ENCODE peak calls at places on chromosomes 2 and 18, in ten cellular contexts. X is HFF-Myc, I is left lung, E is HFFc6, U is GM10248, F is GM06990, N is BE2C, L is cardiac muscle cell, Q is HCT116, P is natural killer cell. A is an unnamed sample.

GRCh38 chr18:48828713-48829442 is 121.9 kb downstream of the SMAD7 start:
- DNase-seq in I (peak; percentile 30), P (no peak), E (no peak), Q (no peak), X (no peak), U (no peak), F (no peak), N (peak; percentile 51), L (no peak), A (peak; percentile 58)

GRCh38 chr2:109701362-109701761 is 87.2 kb downstream of the SOWAHC start:
- DNase-seq in Q (no peak), F (no peak), L (no peak), N (no peak), U (no peak), E (no peak), X (no peak), I (no peak), P (no peak), A (no peak)

GRCh38 chr2:185219981-185220380 is 518.6 kb upstream of the FSIP2 start:
- DNase-seq in Q (no peak), L (no peak), N (no peak), P (no peak), X (no peak), F (no peak), E (no peak), U (no peak), I (no peak), A (no peak)

GRCh38 chr2:19368760-19369159 is 10.3 kb upstream of the OSR1 start:
- DNase-seq in L (no peak), P (no peak), U (no peak), F (no peak), X (no peak), I (no peak), E (no peak), N (no peak), Q (no peak), A (no peak)

GRCh38 chr18:36273347-36273746 is 24.2 kb upstream of the FHOD3 start:
- DNase-seq in L (no peak), F (no peak), U (no peak), X (no peak), E (no peak), I (no peak), P (no peak), Q (no peak), N (no peak), A (no peak)

GRCh38 chr2:112972423-112973086 is 5.3 kb upstream of the IL36G start:
- DNase-seq in L (no peak), E (no peak), I (no peak), F (no peak), P (no peak), X (no peak), N (no peak), U (no peak), Q (no peak), A (no peak)

GRCh38 chr2:184566716-184567115 is 31.6 kb upstream of the ZNF804A start:
- DNase-seq in U (no peak), L (no peak), N (no peak), I (no peak), Q (no peak), P (no peak), E (no peak), X (no peak), F (no peak), A (no peak)

GRCh38 chr2:23606968-23607367 is 222.0 kb downstream of the KLHL29 start:
- DNase-seq in U (no peak), X (no peak), Q (no peak), N (no peak), P (no peak), L (peak; percentile 48), F (no peak), I (no peak), E (peak; percentile 68), A (no peak)

GRCh38 chr2:101696272-101697123 is 1.0 kb upstream of the MAP4K4 start:
- DNase-seq in I (no peak), U (no peak), L (peak; percentile 36), Q (no peak), F (no peak), P (no peak), N (peak; percentile 12), X (no peak), E (no peak), A (no peak)

GRCh38 chr2:136022747-136023146 is 37.3 kb upstream of the DARS1 start:
- DNase-seq in N (no peak), U (no peak), F (no peak), L (peak; percentile 46), E (no peak), I (no peak), X (no peak), Q (no peak), P (no peak), A (no peak)

GRCh38 chr18:2108581-2108980 is 462.7 kb downstream of the METTL4 start:
- DNase-seq in I (no peak), X (no peak), P (no peak), U (no peak), F (no peak), E (peak; percentile 53), L (no peak), Q (no peak), N (no peak), A (no peak)

GRCh38 chr18:9905401-9905922 is 8.4 kb upstream of the VAPA start:
- DNase-seq in I (no peak), F (no peak), P (no peak), E (peak; percentile 6), U (no peak), L (peak; percentile 73), Q (no peak), X (no peak), N (peak; percentile 26), A (no peak)

GRCh38 chr2:64453710-64454315 is at the start of gene LGALSL:
- DNase-seq in X (no peak), Q (peak; percentile 49), E (no peak), I (peak; percentile 85), F (peak; percentile 79), L (peak; percentile 57), U (peak; percentile 90), P (no peak), N (peak; percentile 56), A (no peak)

GRCh38 chr2:72236445-72237067 is 88.9 kb upstream of the CYP26B1 start:
- DNase-seq in N (no peak), X (peak; percentile 4), P (no peak), L (peak; percentile 80), F (no peak), E (peak; percentile 74), I (no peak), U (no peak), Q (peak; percentile 36), A (no peak)

DNA sequence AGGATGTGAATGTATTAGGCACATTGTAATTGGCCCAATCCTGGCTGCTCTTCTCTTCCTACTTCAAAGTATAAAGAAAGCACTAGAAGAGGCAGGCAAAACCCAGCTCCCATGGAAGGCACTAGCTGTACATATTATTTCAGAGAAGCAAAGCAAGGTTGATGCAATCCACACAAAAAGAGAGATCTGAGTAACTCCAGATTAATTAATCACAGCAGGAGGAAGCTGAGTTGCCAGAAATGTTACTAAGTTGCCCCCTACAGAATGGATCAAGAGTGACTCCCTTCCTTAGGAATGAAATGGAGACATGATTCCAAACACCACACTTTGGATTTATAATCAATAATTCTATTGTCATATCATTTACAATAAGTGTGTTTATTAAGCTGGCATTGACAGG is 392.9 kb upstream of the LYPD1 start:
- DNase-seq in E (no peak), U (no peak), L (no peak), F (no peak), P (no peak), Q (no peak), N (no peak), X (no peak), I (no peak), A (no peak)
- TF ChIP-seq CTCF in E (no peak), U (no peak), L (no peak), F (no peak), P (no peak), Q (no peak), N (no peak), X (no peak), I (no peak), A (no peak)

DNA sequence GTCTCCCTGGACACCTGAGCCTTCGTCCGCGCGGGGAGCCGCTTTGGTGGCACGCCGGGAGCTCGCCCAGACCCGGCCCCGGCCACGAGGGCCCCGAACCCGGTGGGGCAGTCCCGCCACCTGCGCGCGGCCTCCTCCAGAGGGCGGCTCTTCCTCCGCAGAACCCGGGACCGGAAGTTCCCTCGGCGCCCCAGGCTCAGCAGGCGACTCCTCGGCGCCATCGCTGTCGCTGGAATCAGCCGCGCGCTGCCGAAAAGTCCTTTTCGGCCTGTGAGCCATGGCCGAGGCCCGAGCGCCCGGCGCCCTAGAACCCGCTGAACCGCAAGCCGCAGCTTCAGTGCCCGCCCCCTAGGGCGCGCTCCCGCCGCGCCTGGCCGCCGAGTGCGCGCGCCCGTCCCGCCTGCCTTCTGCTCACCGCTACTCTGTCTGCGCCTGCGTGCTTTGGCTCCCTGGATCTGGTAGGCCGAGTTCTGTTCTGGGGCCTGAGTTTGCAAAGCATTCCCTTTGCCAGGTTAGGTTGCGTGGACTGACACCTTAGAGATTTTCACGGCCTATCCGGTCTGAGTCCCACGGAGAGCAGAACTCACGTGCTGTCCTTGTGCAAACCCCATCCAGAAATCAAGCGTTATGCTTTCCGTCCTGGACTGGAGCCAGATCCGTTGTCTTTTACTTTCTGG is at the start of gene GCFC2:
- DNase-seq in L (peak; percentile 94), P (peak; percentile 83), U (peak; percentile 92), F (peak; percentile 93), N (peak; percentile 83), Q (peak; percentile 73), X (peak; percentile 49), E (peak; percentile 75), I (peak; percentile 92), A (peak; percentile 84)
- TF ChIP-seq CTCF in L (peak; percentile 34), P (peak; percentile 33), U (peak; percentile 49), F (peak; percentile 41), N (peak; percentile 12), Q (peak; percentile 30), X (no peak), E (peak; percentile 69), I (peak; percentile 26), A (peak; percentile 32)

GRCh38 chr2:55268907-55269611 is at the start of gene MTIF2:
- DNase-seq in Q (peak; percentile 90), F (peak; percentile 95), U (peak; percentile 93), L (peak; percentile 96), E (peak; percentile 93), X (peak; percentile 78), I (peak; percentile 96), N (peak; percentile 90), P (peak; percentile 88), A (peak; percentile 94)
- TF ChIP-seq CTCF in Q (peak; percentile 11), F (no peak), U (no peak), L (no peak), E (peak; percentile 17), X (no peak), I (peak; percentile 14), N (no peak), P (no peak), A (no peak)

DNA sequence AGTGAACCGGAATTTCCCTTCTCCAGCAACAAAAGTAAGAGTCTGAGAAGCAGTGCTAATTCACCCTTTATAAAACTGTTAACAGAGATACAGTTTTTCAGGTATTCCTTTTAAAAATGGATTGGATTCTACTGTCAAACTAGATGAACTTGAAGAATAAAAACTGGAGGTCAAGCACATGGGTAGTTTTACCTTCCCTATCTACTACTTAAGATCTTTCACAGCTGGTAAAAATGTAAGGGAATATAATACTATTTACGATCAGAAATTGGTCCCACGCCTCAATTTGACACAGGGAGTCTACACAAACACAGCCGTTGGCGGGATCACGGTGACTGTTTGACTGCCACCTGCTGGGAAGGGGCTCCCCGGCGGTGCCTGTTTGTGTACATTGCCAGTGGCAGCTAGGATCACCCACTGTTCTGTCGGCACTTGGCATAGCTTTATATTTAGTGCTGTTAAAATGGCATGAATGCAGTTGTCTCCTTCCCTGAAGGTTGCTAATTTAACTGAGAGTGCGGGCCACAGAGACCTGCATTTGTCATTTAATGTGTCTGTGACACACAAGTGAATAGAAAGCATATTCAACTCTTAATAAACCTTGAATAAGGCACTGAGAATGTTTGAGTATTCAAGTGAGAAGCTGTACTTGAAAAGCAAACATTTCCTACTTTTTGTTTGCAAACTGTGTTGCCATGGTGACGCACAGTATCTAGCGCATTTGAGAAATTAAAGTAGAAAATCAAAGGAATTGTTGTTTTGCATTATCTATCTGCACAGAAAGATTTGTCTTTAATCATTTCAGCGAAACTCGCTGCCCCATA is 59.6 kb downstream of the ABCG8 start:
- DNase-seq in Q (no peak), N (peak; percentile 44), P (no peak), I (peak; percentile 56), L (no peak), X (no peak), U (no peak), F (no peak), E (no peak), A (peak; percentile 47)
- TF ChIP-seq CTCF in Q (peak; percentile 29), N (peak; percentile 47), P (no peak), I (no peak), L (no peak), X (peak; percentile 34), U (no peak), F (peak; percentile 8), E (peak; percentile 32), A (no peak)